ENCODE peak calls at places on chromosomes 7 and 10, in eight cellular contexts. S is NCI-H1092; W is T-cell; C is CD8-positive, alpha-beta T cell; D is HS-5; V is heart right ventricle; K is endodermal cell; Y is psoas muscle. J is an unnamed sample.

GRCh38 chr7:148883233-148884048 is 650 bp downstream of the EZH2 start:
- DNase-seq in K (peak; percentile 67), W (peak; percentile 64), S (peak; percentile 28), C (peak; percentile 45), D (no peak), Y (peak; percentile 71), V (peak; percentile 16), J (no peak)

GRCh38 chr10:132248455-132249231 is 59.1 kb downstream of the STK32C start:
- DNase-seq in K (peak; percentile 90), S (peak; percentile 17), W (no peak), V (no peak), C (peak; percentile 62), D (no peak), Y (peak; percentile 85), J (no peak)

GRCh38 chr7:115924398-115924797 is 106.2 kb downstream of the TFEC start:
- DNase-seq in S (no peak), C (no peak), W (no peak), Y (no peak), V (no peak), D (no peak), K (no peak), J (no peak)

GRCh38 chr10:88032566-88032965 is 169.1 kb downstream of the PTEN start:
- DNase-seq in V (no peak), Y (no peak), K (no peak), S (no peak), D (peak; percentile 56), C (no peak), W (no peak), J (no peak)

GRCh38 chr7:25642849-25643248 is 414.6 kb upstream of the NPVF start:
- DNase-seq in Y (no peak), K (no peak), S (no peak), D (no peak), W (no peak), C (no peak), V (no peak), J (no peak)

GRCh38 chr10:12702215-12702614 is 299.3 kb downstream of the CCDC3 start:
- DNase-seq in V (no peak), C (no peak), S (no peak), Y (no peak), D (no peak), W (no peak), K (no peak), J (no peak)

GRCh38 chr10:87817291-87817872 is 644 bp downstream of the ATAD1 start:
- DNase-seq in Y (no peak), K (no peak), D (no peak), C (no peak), W (no peak), V (no peak), S (no peak), J (no peak)

GRCh38 chr10:100109670-100110069 is 28.0 kb upstream of the CPN1 start:
- DNase-seq in K (peak; percentile 79), V (no peak), S (no peak), Y (no peak), C (no peak), W (no peak), D (no peak), J (no peak)

GRCh38 chr7:2405601-2406345 is 2.4 kb downstream of the CHST12 start:
- DNase-seq in Y (no peak), V (no peak), W (peak; percentile 50), C (peak; percentile 38), K (no peak), D (no peak), S (no peak), J (no peak)

GRCh38 chr7:159004411-159004810 is 140.3 kb downstream of the VIPR2 start:
- DNase-seq in Y (no peak), W (no peak), C (no peak), K (no peak), D (no peak), S (no peak), V (no peak), J (no peak)

GRCh38 chr10:63866075-63866746 is 345.0 kb downstream of the REEP3 start:
- DNase-seq in K (peak; percentile 95), Y (no peak), W (peak; percentile 6), S (peak; percentile 8), V (peak; percentile 25), C (peak; percentile 8), D (peak; percentile 41), J (no peak)

GRCh38 chr7:138402749-138403148 is 57.3 kb upstream of the TRIM24 start:
- DNase-seq in D (no peak), V (no peak), C (no peak), Y (no peak), K (no peak), W (no peak), S (no peak), J (no peak)

GRCh38 chr7:50358306-50358705 is 53.8 kb downstream of the IKZF1 start:
- DNase-seq in C (no peak), V (no peak), Y (no peak), W (no peak), K (no peak), S (no peak), D (no peak), J (no peak)

GRCh38 chr10:84329094-84329611 is 764 bp downstream of the CCSER2 start:
- DNase-seq in C (no peak), S (no peak), V (peak; percentile 26), K (peak; percentile 74), Y (no peak), D (no peak), W (peak; percentile 72), J (no peak)

GRCh38 chr7:28124413-28124812 is 56.2 kb downstream of the JAZF1 start:
- DNase-seq in K (no peak), S (no peak), Y (no peak), W (no peak), D (no peak), V (no peak), C (no peak), J (no peak)

GRCh38 chr7:47304727-47305719 is 276.9 kb downstream of the TNS3 start:
- DNase-seq in S (no peak), W (no peak), C (no peak), V (peak; percentile 38), D (no peak), Y (peak; percentile 71), K (peak; percentile 51), J (no peak)

GRCh38 chr10:29501692-29502091 is 133.1 kb downstream of the SVIL start:
- DNase-seq in S (no peak), C (no peak), W (no peak), Y (peak; percentile 2), D (peak; percentile 74), K (no peak), V (no peak), J (peak; percentile 46)

GRCh38 chr7:155972651-155973349 is 160.5 kb upstream of the SHH start:
- DNase-seq in S (no peak), D (no peak), Y (no peak), K (peak; percentile 28), W (no peak), V (no peak), C (no peak), J (no peak)

GRCh38 chr7:106112972-106113421 is 885 bp upstream of the SYPL1 start:
- DNase-seq in V (no peak), C (no peak), D (no peak), K (peak; percentile 57), S (no peak), Y (no peak), W (no peak), J (no peak)

GRCh38 chr7:50449501-50449880 is 659 bp downstream of the FIGNL1 start:
- DNase-seq in Y (no peak), W (no peak), D (no peak), K (no peak), V (no peak), S (no peak), C (no peak), J (no peak)

GRCh38 chr7:39645482-39646407 is 22.4 kb downstream of the RALA start:
- DNase-seq in Y (no peak), V (no peak), C (no peak), K (no peak), S (no peak), D (no peak), W (no peak), J (no peak)

GRCh38 chr10:100528123-100528884 is 1.4 kb downstream of the NDUFB8 start:
- DNase-seq in C (no peak), W (no peak), D (no peak), Y (no peak), K (no peak), V (no peak), S (no peak), J (no peak)

J was measured in keratinocyte.